ENCODE peak calls at places on chromosomes 16 and 17, in nine cellular contexts. One of them, this sample, is unnamed. For H3K4me1, the result is how much of the 10 kb centered on the place peaks cover.

GRCh38 chr17:55487727-55488436 is 23.4 kb downstream of the SMIM36 start:
- ATAC-seq in upper lobe of right lung: peak
- ATAC-seq in A549: peak
- ATAC-seq in HepG2: peak
- ATAC-seq in CD4-positive, CD25-positive, alpha-beta regulatory T cell: no peak
- ATAC-seq in upper lobe of left lung: peak
- ATAC-seq in right lobe of liver: peak
- ATAC-seq in CD8-positive, alpha-beta T cell: no peak
- ATAC-seq in psoas muscle: no peak
- ATAC-seq in this sample: peak

GRCh38 chr17:63001689-63002394 is 35.8 kb downstream of the TANC2 start:
- ATAC-seq in HepG2: no peak
- ATAC-seq in CD8-positive, alpha-beta T cell: no peak
- ATAC-seq in CD4-positive, CD25-positive, alpha-beta regulatory T cell: no peak
- ATAC-seq in psoas muscle: no peak
- ATAC-seq in upper lobe of left lung: no peak
- ATAC-seq in A549: no peak
- ATAC-seq in right lobe of liver: no peak
- ATAC-seq in upper lobe of right lung: no peak
- ATAC-seq in this sample: no peak

GRCh38 chr16:3080024-3080423 is 14.6 kb downstream of the IL32 start:
- ATAC-seq in psoas muscle: no peak
- ATAC-seq in A549: no peak
- ATAC-seq in CD4-positive, CD25-positive, alpha-beta regulatory T cell: no peak
- ATAC-seq in CD8-positive, alpha-beta T cell: no peak
- ATAC-seq in upper lobe of left lung: no peak
- ATAC-seq in right lobe of liver: no peak
- ATAC-seq in upper lobe of right lung: no peak
- ATAC-seq in HepG2: no peak
- ATAC-seq in this sample: no peak

GRCh38 chr16:30949655-30950515 is 1.0 kb downstream of the ORAI3 start:
- ATAC-seq in right lobe of liver: peak
- ATAC-seq in HepG2: peak
- ATAC-seq in CD4-positive, CD25-positive, alpha-beta regulatory T cell: peak
- ATAC-seq in upper lobe of right lung: peak
- ATAC-seq in psoas muscle: peak
- ATAC-seq in upper lobe of left lung: peak
- ATAC-seq in A549: peak
- ATAC-seq in CD8-positive, alpha-beta T cell: peak
- ATAC-seq in this sample: peak

GRCh38 chr17:59381716-59382570 is 50.5 kb downstream of the YPEL2 start:
- ATAC-seq in psoas muscle: peak
- ATAC-seq in upper lobe of right lung: peak
- ATAC-seq in CD8-positive, alpha-beta T cell: no peak
- ATAC-seq in HepG2: no peak
- ATAC-seq in right lobe of liver: peak
- ATAC-seq in CD4-positive, CD25-positive, alpha-beta regulatory T cell: no peak
- ATAC-seq in A549: no peak
- ATAC-seq in upper lobe of left lung: peak
- ATAC-seq in this sample: peak

GRCh38 chr17:28471531-28472342 is 1.7 kb upstream of the SLC13A2 start:
- ATAC-seq in A549: peak
- ATAC-seq in CD8-positive, alpha-beta T cell: no peak
- ATAC-seq in HepG2: no peak
- ATAC-seq in upper lobe of right lung: no peak
- ATAC-seq in CD4-positive, CD25-positive, alpha-beta regulatory T cell: no peak
- ATAC-seq in psoas muscle: no peak
- ATAC-seq in upper lobe of left lung: no peak
- ATAC-seq in right lobe of liver: no peak
- ATAC-seq in this sample: no peak

GRCh38 chr17:55440391-55440790 is 18.8 kb upstream of the MMD start:
- ATAC-seq in CD4-positive, CD25-positive, alpha-beta regulatory T cell: no peak
- ATAC-seq in psoas muscle: no peak
- ATAC-seq in HepG2: no peak
- ATAC-seq in right lobe of liver: no peak
- ATAC-seq in upper lobe of right lung: no peak
- ATAC-seq in CD8-positive, alpha-beta T cell: no peak
- ATAC-seq in A549: no peak
- ATAC-seq in upper lobe of left lung: no peak
- ATAC-seq in this sample: no peak

GRCh38 chr17:38921756-38922411 is 3.5 kb upstream of the LASP1NB start:
- ATAC-seq in upper lobe of right lung: peak
- ATAC-seq in CD4-positive, CD25-positive, alpha-beta regulatory T cell: no peak
- ATAC-seq in CD8-positive, alpha-beta T cell: no peak
- ATAC-seq in upper lobe of left lung: no peak
- ATAC-seq in psoas muscle: peak
- ATAC-seq in right lobe of liver: no peak
- ATAC-seq in A549: peak
- ATAC-seq in HepG2: peak
- ATAC-seq in this sample: no peak

GRCh38 chr17:48162946-48163506 is 55.5 kb downstream of the SNX11 start:
- ATAC-seq in A549: no peak
- ATAC-seq in psoas muscle: no peak
- ATAC-seq in CD4-positive, CD25-positive, alpha-beta regulatory T cell: no peak
- ATAC-seq in right lobe of liver: peak
- ATAC-seq in CD8-positive, alpha-beta T cell: no peak
- ATAC-seq in upper lobe of right lung: no peak
- ATAC-seq in upper lobe of left lung: no peak
- ATAC-seq in HepG2: peak
- ATAC-seq in this sample: no peak

GRCh38 chr17:48161127-48161905 is 53.8 kb downstream of the SNX11 start:
- ATAC-seq in upper lobe of right lung: no peak
- ATAC-seq in CD8-positive, alpha-beta T cell: no peak
- ATAC-seq in A549: no peak
- ATAC-seq in upper lobe of left lung: no peak
- ATAC-seq in right lobe of liver: peak
- ATAC-seq in CD4-positive, CD25-positive, alpha-beta regulatory T cell: no peak
- ATAC-seq in psoas muscle: no peak
- ATAC-seq in HepG2: no peak
- ATAC-seq in this sample: no peak

GRCh38 chr17:48163809-48164208 is 56.2 kb downstream of the SNX11 start:
- ATAC-seq in upper lobe of right lung: no peak
- ATAC-seq in CD4-positive, CD25-positive, alpha-beta regulatory T cell: no peak
- ATAC-seq in upper lobe of left lung: no peak
- ATAC-seq in psoas muscle: no peak
- ATAC-seq in CD8-positive, alpha-beta T cell: no peak
- ATAC-seq in A549: no peak
- ATAC-seq in HepG2: no peak
- ATAC-seq in right lobe of liver: no peak
- ATAC-seq in this sample: no peak

GRCh38 chr17:48162305-48162934 is 54.9 kb downstream of the SNX11 start:
- ATAC-seq in upper lobe of right lung: no peak
- ATAC-seq in CD8-positive, alpha-beta T cell: no peak
- ATAC-seq in upper lobe of left lung: no peak
- ATAC-seq in right lobe of liver: peak
- ATAC-seq in HepG2: peak
- ATAC-seq in psoas muscle: no peak
- ATAC-seq in A549: no peak
- ATAC-seq in CD4-positive, CD25-positive, alpha-beta regulatory T cell: no peak
- ATAC-seq in this sample: no peak

GRCh38 chr17:48160177-48160967 is 52.8 kb downstream of the SNX11 start:
- ATAC-seq in HepG2: no peak
- ATAC-seq in A549: no peak
- ATAC-seq in psoas muscle: no peak
- ATAC-seq in upper lobe of right lung: peak
- ATAC-seq in upper lobe of left lung: no peak
- ATAC-seq in CD8-positive, alpha-beta T cell: no peak
- ATAC-seq in CD4-positive, CD25-positive, alpha-beta regulatory T cell: no peak
- ATAC-seq in right lobe of liver: peak
- ATAC-seq in this sample: no peak
- H3K4me1 ChIP-seq in HepG2: under half
- H3K4me1 ChIP-seq in A549: under half
- H3K4me1 ChIP-seq in psoas muscle: under half
- H3K4me1 ChIP-seq in upper lobe of right lung: under half
- H3K4me1 ChIP-seq in upper lobe of left lung: under half
- H3K4me1 ChIP-seq in CD8-positive, alpha-beta T cell: under half
- H3K4me1 ChIP-seq in CD4-positive, CD25-positive, alpha-beta regulatory T cell: under half
- H3K4me1 ChIP-seq in right lobe of liver: under half
- H3K4me1 ChIP-seq in this sample: under half

GRCh38 chr17:47844230-47844629 is 3.2 kb upstream of the SCRN2 start:
- ATAC-seq in HepG2: no peak
- ATAC-seq in A549: no peak
- ATAC-seq in upper lobe of right lung: no peak
- ATAC-seq in CD4-positive, CD25-positive, alpha-beta regulatory T cell: no peak
- ATAC-seq in right lobe of liver: no peak
- ATAC-seq in psoas muscle: no peak
- ATAC-seq in upper lobe of left lung: no peak
- ATAC-seq in CD8-positive, alpha-beta T cell: no peak
- ATAC-seq in this sample: no peak

GRCh38 chr17:47840742-47841487 is at the start of gene SCRN2:
- ATAC-seq in upper lobe of left lung: peak
- ATAC-seq in CD8-positive, alpha-beta T cell: peak
- ATAC-seq in right lobe of liver: peak
- ATAC-seq in psoas muscle: peak
- ATAC-seq in HepG2: peak
- ATAC-seq in A549: peak
- ATAC-seq in CD4-positive, CD25-positive, alpha-beta regulatory T cell: peak
- ATAC-seq in upper lobe of right lung: peak
- ATAC-seq in this sample: peak

GRCh38 chr17:47844814-47845453 is 3.9 kb upstream of the SCRN2 start:
- ATAC-seq in CD4-positive, CD25-positive, alpha-beta regulatory T cell: no peak
- ATAC-seq in HepG2: no peak
- ATAC-seq in upper lobe of right lung: no peak
- ATAC-seq in upper lobe of left lung: no peak
- ATAC-seq in right lobe of liver: no peak
- ATAC-seq in psoas muscle: no peak
- ATAC-seq in A549: no peak
- ATAC-seq in CD8-positive, alpha-beta T cell: no peak
- ATAC-seq in this sample: no peak

GRCh38 chr17:47841488-47842308 is 625 bp upstream of the SCRN2 start:
- ATAC-seq in psoas muscle: no peak
- ATAC-seq in upper lobe of left lung: no peak
- ATAC-seq in CD4-positive, CD25-positive, alpha-beta regulatory T cell: no peak
- ATAC-seq in right lobe of liver: peak
- ATAC-seq in A549: peak
- ATAC-seq in HepG2: peak
- ATAC-seq in CD8-positive, alpha-beta T cell: no peak
- ATAC-seq in upper lobe of right lung: no peak
- ATAC-seq in this sample: no peak

DNA sequence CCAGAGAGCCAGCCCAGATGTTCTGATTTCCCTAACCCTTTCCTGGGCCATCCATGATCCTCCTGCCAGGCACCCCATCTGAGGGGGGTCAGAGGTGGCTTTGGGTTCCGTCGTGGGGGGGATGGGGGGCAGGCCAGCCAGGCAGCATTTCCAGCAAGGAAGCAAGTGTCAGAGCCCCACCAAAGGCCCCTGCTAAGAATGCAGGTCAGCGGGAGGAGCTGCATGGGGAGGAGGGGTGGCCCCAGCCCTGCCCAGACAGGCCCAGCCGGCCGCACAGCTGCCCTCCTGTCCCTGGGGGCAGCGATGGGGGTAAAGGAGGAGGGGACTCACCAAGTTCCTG is 2.3 kb upstream of the SCRN2 start:
- ATAC-seq in upper lobe of left lung: no peak
- ATAC-seq in HepG2: no peak
- ATAC-seq in CD4-positive, CD25-positive, alpha-beta regulatory T cell: no peak
- ATAC-seq in CD8-positive, alpha-beta T cell: no peak
- ATAC-seq in upper lobe of right lung: no peak
- ATAC-seq in A549: no peak
- ATAC-seq in right lobe of liver: no peak
- ATAC-seq in psoas muscle: no peak
- ATAC-seq in this sample: no peak
- H3K4me1 ChIP-seq in upper lobe of left lung: under half
- H3K4me1 ChIP-seq in HepG2: half or more
- H3K4me1 ChIP-seq in CD4-positive, CD25-positive, alpha-beta regulatory T cell: under half
- H3K4me1 ChIP-seq in CD8-positive, alpha-beta T cell: under half
- H3K4me1 ChIP-seq in upper lobe of right lung: under half
- H3K4me1 ChIP-seq in A549: under half
- H3K4me1 ChIP-seq in right lobe of liver: under half
- H3K4me1 ChIP-seq in psoas muscle: under half
- H3K4me1 ChIP-seq in this sample: half or more

GRCh38 chr17:75878174-75878998 is at the start of gene TRIM47:
- ATAC-seq in A549: peak
- ATAC-seq in upper lobe of right lung: peak
- ATAC-seq in HepG2: peak
- ATAC-seq in upper lobe of left lung: peak
- ATAC-seq in psoas muscle: peak
- ATAC-seq in right lobe of liver: peak
- ATAC-seq in CD8-positive, alpha-beta T cell: no peak
- ATAC-seq in CD4-positive, CD25-positive, alpha-beta regulatory T cell: no peak
- ATAC-seq in this sample: peak

GRCh38 chr17:75877752-75878173 is 618 bp downstream of the TRIM47 start:
- ATAC-seq in CD8-positive, alpha-beta T cell: peak
- ATAC-seq in A549: peak
- ATAC-seq in psoas muscle: peak
- ATAC-seq in right lobe of liver: peak
- ATAC-seq in CD4-positive, CD25-positive, alpha-beta regulatory T cell: peak
- ATAC-seq in HepG2: peak
- ATAC-seq in upper lobe of left lung: peak
- ATAC-seq in upper lobe of right lung: peak
- ATAC-seq in this sample: peak

GRCh38 chr17:75876190-75876937 is 2.0 kb downstream of the TRIM47 start:
- ATAC-seq in HepG2: peak
- ATAC-seq in CD4-positive, CD25-positive, alpha-beta regulatory T cell: peak
- ATAC-seq in psoas muscle: peak
- ATAC-seq in CD8-positive, alpha-beta T cell: peak
- ATAC-seq in upper lobe of left lung: no peak
- ATAC-seq in right lobe of liver: peak
- ATAC-seq in A549: peak
- ATAC-seq in upper lobe of right lung: peak
- ATAC-seq in this sample: no peak

GRCh38 chr17:75876938-75877751 is 1.2 kb downstream of the TRIM47 start:
- ATAC-seq in upper lobe of right lung: peak
- ATAC-seq in HepG2: peak
- ATAC-seq in psoas muscle: peak
- ATAC-seq in upper lobe of left lung: peak
- ATAC-seq in A549: peak
- ATAC-seq in right lobe of liver: peak
- ATAC-seq in CD4-positive, CD25-positive, alpha-beta regulatory T cell: no peak
- ATAC-seq in CD8-positive, alpha-beta T cell: peak
- ATAC-seq in this sample: peak

DNA sequence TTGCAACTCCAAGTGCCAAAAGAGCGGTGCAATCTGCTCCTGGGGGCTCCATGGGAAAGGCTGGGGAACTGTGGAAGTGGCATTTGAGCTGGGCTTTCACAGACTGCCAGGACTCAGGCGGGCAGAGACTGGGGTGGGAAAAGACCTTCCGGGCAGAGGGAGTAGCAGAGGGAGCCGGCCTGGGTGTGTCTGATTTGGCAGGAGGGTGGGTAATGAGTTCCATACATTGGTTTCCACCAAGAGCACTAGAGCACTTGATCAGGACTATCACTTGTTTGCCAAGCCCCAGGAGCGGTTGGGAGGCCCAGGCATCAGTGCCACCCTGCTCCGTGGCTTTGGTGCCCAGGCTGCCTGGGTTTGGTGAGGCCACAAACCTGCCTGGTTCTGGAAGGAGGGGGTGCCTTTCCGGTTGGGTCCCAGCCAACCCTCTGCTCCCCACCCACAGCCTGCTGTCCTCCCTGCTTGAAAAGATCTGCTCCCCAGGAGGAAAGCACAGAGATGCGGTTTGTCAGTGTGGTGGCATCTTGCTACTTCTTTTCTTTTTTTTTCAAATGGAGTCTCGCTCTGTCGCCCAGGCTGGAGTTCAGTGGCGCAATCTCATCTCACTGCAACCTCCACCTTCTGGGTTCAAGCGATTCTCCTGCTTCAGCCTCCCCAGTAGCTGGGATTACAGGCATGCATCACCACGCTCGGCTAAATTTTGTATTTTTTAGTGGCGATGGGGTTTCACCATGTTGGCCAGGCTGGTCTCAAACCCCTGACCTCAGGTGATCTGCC is 3.5 kb upstream of the TRIM47 start:
- ATAC-seq in CD8-positive, alpha-beta T cell: no peak
- ATAC-seq in CD4-positive, CD25-positive, alpha-beta regulatory T cell: no peak
- ATAC-seq in upper lobe of left lung: no peak
- ATAC-seq in upper lobe of right lung: no peak
- ATAC-seq in A549: no peak
- ATAC-seq in psoas muscle: no peak
- ATAC-seq in right lobe of liver: no peak
- ATAC-seq in HepG2: no peak
- ATAC-seq in this sample: no peak
- H3K4me1 ChIP-seq in CD8-positive, alpha-beta T cell: under half
- H3K4me1 ChIP-seq in CD4-positive, CD25-positive, alpha-beta regulatory T cell: under half
- H3K4me1 ChIP-seq in upper lobe of left lung: under half
- H3K4me1 ChIP-seq in upper lobe of right lung: under half
- H3K4me1 ChIP-seq in A549: under half
- H3K4me1 ChIP-seq in psoas muscle: under half
- H3K4me1 ChIP-seq in right lobe of liver: under half
- H3K4me1 ChIP-seq in HepG2: under half
- H3K4me1 ChIP-seq in this sample: under half

GRCh38 chr16:69500496-69500895 is 65.3 kb upstream of the NFAT5 start:
- ATAC-seq in HepG2: no peak
- ATAC-seq in right lobe of liver: no peak
- ATAC-seq in CD4-positive, CD25-positive, alpha-beta regulatory T cell: no peak
- ATAC-seq in CD8-positive, alpha-beta T cell: no peak
- ATAC-seq in A549: no peak
- ATAC-seq in psoas muscle: no peak
- ATAC-seq in upper lobe of left lung: no peak
- ATAC-seq in upper lobe of right lung: no peak
- ATAC-seq in this sample: no peak

GRCh38 chr16:69501956-69502457 is 63.8 kb upstream of the NFAT5 start:
- ATAC-seq in upper lobe of right lung: no peak
- ATAC-seq in right lobe of liver: no peak
- ATAC-seq in psoas muscle: peak
- ATAC-seq in CD4-positive, CD25-positive, alpha-beta regulatory T cell: no peak
- ATAC-seq in upper lobe of left lung: no peak
- ATAC-seq in A549: no peak
- ATAC-seq in CD8-positive, alpha-beta T cell: no peak
- ATAC-seq in HepG2: peak
- ATAC-seq in this sample: no peak

GRCh38 chr16:69498926-69499325 is 66.8 kb upstream of the NFAT5 start:
- ATAC-seq in upper lobe of right lung: no peak
- ATAC-seq in CD8-positive, alpha-beta T cell: no peak
- ATAC-seq in A549: no peak
- ATAC-seq in psoas muscle: no peak
- ATAC-seq in CD4-positive, CD25-positive, alpha-beta regulatory T cell: no peak
- ATAC-seq in upper lobe of left lung: no peak
- ATAC-seq in HepG2: no peak
- ATAC-seq in right lobe of liver: no peak
- ATAC-seq in this sample: no peak

GRCh38 chr16:69497876-69498596 is 67.7 kb upstream of the NFAT5 start:
- ATAC-seq in psoas muscle: no peak
- ATAC-seq in right lobe of liver: no peak
- ATAC-seq in CD8-positive, alpha-beta T cell: no peak
- ATAC-seq in HepG2: no peak
- ATAC-seq in upper lobe of left lung: no peak
- ATAC-seq in upper lobe of right lung: no peak
- ATAC-seq in CD4-positive, CD25-positive, alpha-beta regulatory T cell: no peak
- ATAC-seq in A549: peak
- ATAC-seq in this sample: no peak

GRCh38 chr16:69499541-69500255 is 66.1 kb upstream of the NFAT5 start:
- ATAC-seq in upper lobe of left lung: no peak
- ATAC-seq in right lobe of liver: no peak
- ATAC-seq in A549: no peak
- ATAC-seq in CD8-positive, alpha-beta T cell: no peak
- ATAC-seq in psoas muscle: no peak
- ATAC-seq in upper lobe of right lung: no peak
- ATAC-seq in CD4-positive, CD25-positive, alpha-beta regulatory T cell: no peak
- ATAC-seq in HepG2: no peak
- ATAC-seq in this sample: no peak
- H3K4me1 ChIP-seq in upper lobe of left lung: under half
- H3K4me1 ChIP-seq in right lobe of liver: under half
- H3K4me1 ChIP-seq in A549: under half
- H3K4me1 ChIP-seq in CD8-positive, alpha-beta T cell: under half
- H3K4me1 ChIP-seq in psoas muscle: under half
- H3K4me1 ChIP-seq in upper lobe of right lung: under half
- H3K4me1 ChIP-seq in CD4-positive, CD25-positive, alpha-beta regulatory T cell: under half
- H3K4me1 ChIP-seq in HepG2: half or more
- H3K4me1 ChIP-seq in this sample: under half